ENCODE peak calls at places on chromosomes 1 and 21, in ten cellular contexts. C is psoas muscle; V is hepatocyte; L is CD8-positive, alpha-beta T cell; M is ascending aorta; D is transverse colon; G is dorsolateral prefrontal cortex; U is stomach; X is thoracic aorta; F is breast epithelium. W is an unnamed sample. For H3K27me3, the result is how much of the 10 kb centered on the place peaks cover.

GRCh38 chr1:200206340-200206739 is 178.8 kb downstream of the NR5A2 start:
- DNase-seq in C (no peak), V (no peak), L (no peak), M (no peak), D (no peak), G (no peak), U (no peak), X (no peak), F (no peak), W (peak)

GRCh38 chr1:236760480-236760879 is 34.6 kb upstream of the MTR start:
- DNase-seq in C (no peak), V (no peak), L (no peak), M (no peak), D (no peak), G (no peak), U (no peak), X (no peak), F (no peak), W (no peak)

GRCh38 chr21:34908424-34909055 is 140.6 kb downstream of the RUNX1 start:
- DNase-seq in C (no peak), V (peak), L (no peak), M (no peak), D (no peak), G (no peak), U (no peak), X (no peak), F (no peak), W (peak)

GRCh38 chr1:230236951-230237350 is 169.9 kb downstream of the GALNT2 start:
- DNase-seq in C (no peak), V (no peak), L (no peak), M (peak), D (no peak), G (no peak), U (no peak), X (no peak), F (no peak), W (no peak)

GRCh38 chr1:36751525-36751924 is 268.8 kb upstream of the CSF3R start:
- DNase-seq in C (no peak), V (no peak), L (no peak), M (no peak), D (no peak), G (no peak), U (no peak), X (no peak), F (no peak), W (peak)

GRCh38 chr1:214957330-214958137 is 125.0 kb upstream of the KCNK2 start:
- DNase-seq in C (no peak), V (peak), L (no peak), M (peak), D (no peak), G (no peak), U (no peak), X (no peak), F (peak), W (peak)

GRCh38 chr1:45155423-45155822 is 51.0 kb downstream of the ZSWIM5 start:
- DNase-seq in C (no peak), V (no peak), L (no peak), M (no peak), D (peak), G (no peak), U (no peak), X (no peak), F (no peak), W (no peak)

GRCh38 chr1:38740543-38740942 is 119.0 kb downstream of the RRAGC start:
- DNase-seq in C (no peak), V (peak), L (no peak), M (no peak), D (no peak), G (no peak), U (no peak), X (no peak), F (no peak), W (no peak)

GRCh38 chr1:77282187-77282865 is 507 bp downstream of the AK5 start:
- DNase-seq in C (peak), V (peak), L (peak), M (no peak), D (no peak), G (peak), U (no peak), X (no peak), F (no peak), W (peak)

GRCh38 chr1:92192246-92192645 is 25.5 kb upstream of the C1orf146 start:
- DNase-seq in C (no peak), V (no peak), L (no peak), M (no peak), D (no peak), G (no peak), U (no peak), X (no peak), F (no peak), W (no peak)

GRCh38 chr1:239952348-239953307 is 139.1 kb upstream of the FMN2 start:
- DNase-seq in C (no peak), V (no peak), L (no peak), M (no peak), D (no peak), G (no peak), U (no peak), X (no peak), F (no peak), W (peak)
- TF ChIP-seq CTCF in C (peak), V (peak), L (peak), M (peak), D (peak), G (peak), U (no peak), X (peak), F (no peak), W (peak)

DNA sequence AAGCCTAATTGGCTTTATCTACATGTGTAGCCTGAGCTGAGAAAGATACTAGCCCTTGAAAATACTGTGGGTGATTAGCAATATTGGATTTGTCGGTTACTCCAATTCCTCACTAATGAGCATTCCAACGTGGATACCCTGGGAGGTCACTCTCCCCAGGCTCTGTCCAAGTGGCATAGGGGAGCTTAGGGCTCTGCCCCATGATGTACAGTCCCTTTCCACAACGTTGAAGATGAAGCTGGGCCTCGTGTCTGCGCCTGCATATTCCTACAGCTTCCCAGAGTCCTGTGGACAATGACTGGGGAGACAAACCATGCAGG is 2.6 kb downstream of the RCC1 start:
- DNase-seq in C (no peak), V (no peak), L (no peak), M (no peak), D (no peak), G (no peak), U (no peak), X (no peak), F (no peak), W (no peak)
- H3K4me3 ChIP-seq in C (peak), V (peak), L (peak), M (peak), D (peak), G (peak), U (peak), X (peak), F (peak), W (peak)

DNA sequence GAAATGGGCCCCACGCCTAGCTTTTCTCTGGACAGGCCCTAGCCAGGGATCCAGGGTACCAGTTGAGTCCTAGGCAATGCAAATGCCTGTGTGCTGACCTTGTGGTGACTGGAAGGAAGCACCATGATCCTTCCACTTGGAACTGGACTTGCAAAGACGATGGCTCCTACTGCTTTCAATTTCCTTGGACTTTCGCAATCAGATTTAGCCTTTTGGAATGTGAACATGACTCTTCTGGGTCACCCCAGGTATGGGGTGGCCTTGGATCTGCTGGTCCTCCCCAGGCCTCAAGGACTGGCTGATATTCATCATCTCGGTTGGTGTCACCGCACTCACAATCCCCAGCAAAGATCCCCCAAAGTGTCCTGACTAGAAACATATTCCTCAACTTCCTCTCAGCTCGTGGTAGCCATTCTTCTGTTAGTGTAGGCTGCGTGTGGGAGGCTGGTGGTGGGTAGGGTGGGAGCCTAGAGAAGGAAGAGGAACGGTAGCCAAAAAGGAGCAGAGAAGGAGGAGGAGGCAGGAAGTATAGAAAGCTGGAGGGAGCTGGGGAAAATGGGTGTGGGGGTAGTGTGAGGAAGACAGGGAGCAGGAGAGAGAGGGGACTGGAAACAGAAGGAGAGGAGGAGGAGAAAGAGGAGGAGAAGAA is 130.5 kb downstream of the PPIAL4G start:
- DNase-seq in C (no peak), V (no peak), L (no peak), M (no peak), D (no peak), G (no peak), U (no peak), X (no peak), F (no peak), W (no peak)
- H3K27me3 ChIP-seq in C (under half), V (half or more), L (under half), M (under half), D (half or more), G (under half), U (under half), X (under half), F (under half), W (under half)

DNA sequence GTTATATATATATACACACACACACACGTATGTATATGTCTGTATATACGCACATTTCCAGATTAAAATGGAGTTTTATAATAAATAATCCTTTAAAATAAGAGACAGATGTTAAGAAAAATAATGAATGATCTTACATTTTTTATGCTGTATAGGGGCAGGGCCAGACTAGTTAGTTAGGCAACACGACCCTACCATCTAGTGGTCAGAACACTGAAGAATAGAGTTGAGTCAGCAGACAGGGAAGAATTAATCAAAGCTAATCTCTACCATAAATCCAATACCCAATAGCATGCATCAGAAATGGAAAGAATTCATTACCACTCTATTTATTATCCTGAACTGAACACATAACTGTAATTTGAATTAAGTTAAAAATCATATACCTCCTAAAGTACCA is 156.7 kb downstream of the BRINP3 start:
- DNase-seq in C (no peak), V (peak), L (no peak), M (no peak), D (no peak), G (no peak), U (no peak), X (no peak), F (no peak), W (peak)
- TF ChIP-seq CTCF in C (no peak), V (peak), L (no peak), M (no peak), D (no peak), G (no peak), U (no peak), X (no peak), F (no peak), W (peak)

GRCh38 chr1:183816110-183816509 is 11.2 kb downstream of the RGL1 start:
- DNase-seq in C (no peak), V (no peak), L (no peak), M (no peak), D (no peak), G (no peak), U (no peak), X (no peak), F (no peak), W (no peak)
- H3K4me3 ChIP-seq in C (no peak), V (no peak), L (no peak), M (no peak), D (no peak), G (no peak), U (no peak), X (no peak), F (no peak), W (no peak)

DNA sequence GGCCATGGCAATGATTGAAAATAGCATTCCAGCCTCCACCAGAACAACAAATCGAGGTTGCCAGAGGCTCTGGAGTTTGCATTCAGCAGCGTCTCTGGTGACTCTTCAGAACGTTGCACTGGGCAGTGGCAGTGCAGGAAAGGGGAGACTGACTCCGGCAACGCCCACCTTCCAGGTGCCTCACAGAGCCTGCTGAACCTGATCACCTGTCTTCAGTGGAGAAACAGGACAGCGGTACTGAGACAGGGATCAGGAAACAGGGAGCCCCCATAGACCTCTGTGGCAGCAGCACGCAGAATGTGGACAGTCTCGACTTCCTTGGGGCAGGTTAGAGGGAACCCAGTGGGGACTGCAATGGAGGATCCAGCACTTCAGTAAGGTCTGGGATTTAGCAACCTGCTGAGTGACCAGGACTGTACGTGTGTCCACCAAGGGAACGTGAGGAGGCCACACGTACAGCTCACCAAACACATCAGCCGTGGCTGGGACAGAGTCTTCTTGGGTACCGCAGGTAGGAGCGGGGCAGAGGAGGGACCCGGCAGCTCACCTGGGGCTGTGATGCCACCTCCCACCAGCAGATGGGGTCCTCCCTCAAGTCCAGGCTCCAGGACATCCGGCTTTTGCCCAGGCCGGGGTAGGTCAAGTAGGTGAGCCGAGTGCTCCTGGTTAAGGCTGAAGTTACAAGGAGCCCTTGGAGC is 128.6 kb downstream of the PRDM2 start:
- DNase-seq in C (no peak), V (peak), L (peak), M (no peak), D (peak), G (no peak), U (peak), X (no peak), F (peak), W (peak)
- H3K27me3 ChIP-seq in C (under half), V (under half), L (under half), M (under half), D (under half), G (under half), U (under half), X (under half), F (under half), W (under half)

GRCh38 chr1:15584489-15585363 is at the start of gene AGMAT:
- DNase-seq in C (peak), V (peak), L (peak), M (no peak), D (peak), G (no peak), U (peak), X (no peak), F (no peak), W (peak)
- TF ChIP-seq CTCF in C (peak), V (peak), L (no peak), M (no peak), D (peak), G (no peak), U (no peak), X (peak), F (no peak), W (peak)

GRCh38 chr1:165443539-165444289 is 1.2 kb downstream of the RXRG start:
- DNase-seq in C (peak), V (no peak), L (no peak), M (no peak), D (no peak), G (no peak), U (no peak), X (no peak), F (no peak), W (no peak)
- H3K4me3 ChIP-seq in C (peak), V (no peak), L (no peak), M (no peak), D (no peak), G (peak), U (peak), X (peak), F (no peak), W (no peak)

GRCh38 chr1:10789392-10790154 is 6.9 kb downstream of the CASZ1 start:
- DNase-seq in C (no peak), V (no peak), L (no peak), M (no peak), D (no peak), G (no peak), U (no peak), X (no peak), F (no peak), W (no peak)
- H3K27me3 ChIP-seq in C (under half), V (under half), L (under half), M (under half), D (under half), G (half or more), U (under half), X (under half), F (under half), W (under half)

GRCh38 chr1:29852248-29852647 is 615.9 kb downstream of the PTPRU start:
- DNase-seq in C (no peak), V (no peak), L (no peak), M (peak), D (no peak), G (no peak), U (no peak), X (no peak), F (no peak), W (no peak)
- TF ChIP-seq CTCF in C (no peak), V (no peak), L (no peak), M (no peak), D (no peak), G (no peak), U (no peak), X (no peak), F (no peak), W (no peak)

W was measured in PC-3.